ENCODE peak calls at places on chromosome 18, in ten cellular contexts. One of them, this sample, is unnamed.

GRCh38 chr18:13464432-13465125 is 246.0 kb downstream of the LDLRAD4 start:
- DNase-seq in NB4: peak
- DNase-seq in posterior vena cava: peak
- DNase-seq in RWPE2: no peak
- DNase-seq in T1000: no peak
- DNase-seq in NCI-H510A: no peak
- DNase-seq in immature natural killer cell: peak
- DNase-seq in activated T-helper 1 cell treated with anti-CD3 and anti-CD28 coated beads, Interleukin-2, amount 50 U/mL, for 16 hours: peak
- DNase-seq in occipital lobe: no peak
- DNase-seq in Calu3: no peak
- DNase-seq in this sample: peak

GRCh38 chr18:9629709-9630108 is 15.3 kb upstream of the PPP4R1 start:
- DNase-seq in NB4: peak
- DNase-seq in posterior vena cava: no peak
- DNase-seq in RWPE2: no peak
- DNase-seq in T1000: no peak
- DNase-seq in NCI-H510A: no peak
- DNase-seq in immature natural killer cell: no peak
- DNase-seq in activated T-helper 1 cell treated with anti-CD3 and anti-CD28 coated beads, Interleukin-2, amount 50 U/mL, for 16 hours: no peak
- DNase-seq in occipital lobe: no peak
- DNase-seq in Calu3: no peak
- DNase-seq in this sample: no peak

GRCh38 chr18:63051928-63052327 is 267.6 kb downstream of the BCL2 start:
- DNase-seq in NB4: no peak
- DNase-seq in posterior vena cava: no peak
- DNase-seq in RWPE2: no peak
- DNase-seq in T1000: no peak
- DNase-seq in NCI-H510A: peak
- DNase-seq in immature natural killer cell: no peak
- DNase-seq in activated T-helper 1 cell treated with anti-CD3 and anti-CD28 coated beads, Interleukin-2, amount 50 U/mL, for 16 hours: no peak
- DNase-seq in occipital lobe: no peak
- DNase-seq in Calu3: no peak
- DNase-seq in this sample: no peak

GRCh38 chr18:55844373-55844772 is 256.4 kb upstream of the TCF4 start:
- DNase-seq in NB4: no peak
- DNase-seq in posterior vena cava: no peak
- DNase-seq in RWPE2: no peak
- DNase-seq in T1000: no peak
- DNase-seq in NCI-H510A: no peak
- DNase-seq in immature natural killer cell: no peak
- DNase-seq in activated T-helper 1 cell treated with anti-CD3 and anti-CD28 coated beads, Interleukin-2, amount 50 U/mL, for 16 hours: no peak
- DNase-seq in occipital lobe: no peak
- DNase-seq in Calu3: no peak
- DNase-seq in this sample: no peak

GRCh38 chr18:79512461-79513380 is 117.0 kb downstream of the NFATC1 start:
- DNase-seq in NB4: no peak
- DNase-seq in posterior vena cava: peak
- DNase-seq in RWPE2: peak
- DNase-seq in T1000: no peak
- DNase-seq in NCI-H510A: no peak
- DNase-seq in immature natural killer cell: no peak
- DNase-seq in activated T-helper 1 cell treated with anti-CD3 and anti-CD28 coated beads, Interleukin-2, amount 50 U/mL, for 16 hours: no peak
- DNase-seq in occipital lobe: no peak
- DNase-seq in Calu3: no peak
- DNase-seq in this sample: no peak

GRCh38 chr18:75865639-75866038 is 438.1 kb upstream of the SMIM21 start:
- DNase-seq in NB4: no peak
- DNase-seq in posterior vena cava: no peak
- DNase-seq in RWPE2: no peak
- DNase-seq in T1000: no peak
- DNase-seq in NCI-H510A: no peak
- DNase-seq in immature natural killer cell: no peak
- DNase-seq in activated T-helper 1 cell treated with anti-CD3 and anti-CD28 coated beads, Interleukin-2, amount 50 U/mL, for 16 hours: no peak
- DNase-seq in occipital lobe: no peak
- DNase-seq in Calu3: no peak
- DNase-seq in this sample: no peak

GRCh38 chr18:36348331-36348730 is 50.8 kb downstream of the FHOD3 start:
- DNase-seq in NB4: no peak
- DNase-seq in posterior vena cava: no peak
- DNase-seq in RWPE2: no peak
- DNase-seq in T1000: no peak
- DNase-seq in NCI-H510A: no peak
- DNase-seq in immature natural killer cell: no peak
- DNase-seq in activated T-helper 1 cell treated with anti-CD3 and anti-CD28 coated beads, Interleukin-2, amount 50 U/mL, for 16 hours: no peak
- DNase-seq in occipital lobe: no peak
- DNase-seq in Calu3: no peak
- DNase-seq in this sample: no peak

GRCh38 chr18:77100751-77101355 is 31.7 kb downstream of the MBP start:
- DNase-seq in NB4: no peak
- DNase-seq in posterior vena cava: no peak
- DNase-seq in RWPE2: no peak
- DNase-seq in T1000: no peak
- DNase-seq in NCI-H510A: no peak
- DNase-seq in immature natural killer cell: no peak
- DNase-seq in activated T-helper 1 cell treated with anti-CD3 and anti-CD28 coated beads, Interleukin-2, amount 50 U/mL, for 16 hours: no peak
- DNase-seq in occipital lobe: no peak
- DNase-seq in Calu3: no peak
- DNase-seq in this sample: peak

GRCh38 chr18:80203243-80203642 is 44.1 kb downstream of the PARD6G start:
- DNase-seq in NB4: no peak
- DNase-seq in posterior vena cava: no peak
- DNase-seq in RWPE2: no peak
- DNase-seq in T1000: no peak
- DNase-seq in NCI-H510A: no peak
- DNase-seq in immature natural killer cell: no peak
- DNase-seq in activated T-helper 1 cell treated with anti-CD3 and anti-CD28 coated beads, Interleukin-2, amount 50 U/mL, for 16 hours: no peak
- DNase-seq in occipital lobe: no peak
- DNase-seq in Calu3: no peak
- DNase-seq in this sample: no peak

GRCh38 chr18:76493213-76494107 is 1.6 kb downstream of the ZNF516 start:
- DNase-seq in NB4: peak
- DNase-seq in posterior vena cava: peak
- DNase-seq in RWPE2: no peak
- DNase-seq in T1000: peak
- DNase-seq in NCI-H510A: peak
- DNase-seq in immature natural killer cell: peak
- DNase-seq in activated T-helper 1 cell treated with anti-CD3 and anti-CD28 coated beads, Interleukin-2, amount 50 U/mL, for 16 hours: no peak
- DNase-seq in occipital lobe: no peak
- DNase-seq in Calu3: no peak
- DNase-seq in this sample: no peak

This sample was measured in T-helper 17 cell.